ENCODE peak calls at places on chromosomes 12 and 14, in six cellular contexts. One of them, this sample, is unnamed.

GRCh38 chr14:77498984-77499527 is 440 bp upstream of the ISM2 start:
- DNase-seq in tibial nerve: no peak
- DNase-seq in GM10248: peak
- DNase-seq in endothelial cell: peak
- DNase-seq in HFFc6: no peak
- DNase-seq in natural killer cell: no peak
- DNase-seq in this sample: no peak

GRCh38 chr12:29771786-29772185 is 12.0 kb downstream of the TMTC1 start:
- DNase-seq in tibial nerve: no peak
- DNase-seq in GM10248: no peak
- DNase-seq in endothelial cell: no peak
- DNase-seq in HFFc6: no peak
- DNase-seq in natural killer cell: no peak
- DNase-seq in this sample: no peak

GRCh38 chr14:105350450-105351244 is 36.1 kb downstream of the PACS2 start:
- DNase-seq in tibial nerve: no peak
- DNase-seq in GM10248: no peak
- DNase-seq in endothelial cell: no peak
- DNase-seq in HFFc6: no peak
- DNase-seq in natural killer cell: no peak
- DNase-seq in this sample: no peak

GRCh38 chr12:25395227-25395626 is 144.5 kb upstream of the KRAS start:
- DNase-seq in tibial nerve: no peak
- DNase-seq in GM10248: no peak
- DNase-seq in endothelial cell: no peak
- DNase-seq in HFFc6: no peak
- DNase-seq in natural killer cell: no peak
- DNase-seq in this sample: no peak

GRCh38 chr12:92136883-92137582 is 8.6 kb downstream of the BTG1 start:
- DNase-seq in tibial nerve: no peak
- DNase-seq in GM10248: no peak
- DNase-seq in endothelial cell: no peak
- DNase-seq in HFFc6: peak
- DNase-seq in natural killer cell: no peak
- DNase-seq in this sample: no peak

GRCh38 chr12:28851781-28852180 is 297.3 kb upstream of the FAR2 start:
- DNase-seq in tibial nerve: no peak
- DNase-seq in GM10248: no peak
- DNase-seq in endothelial cell: no peak
- DNase-seq in HFFc6: no peak
- DNase-seq in natural killer cell: no peak
- DNase-seq in this sample: no peak

GRCh38 chr14:60160422-60160821 is 4.8 kb downstream of the DHRS7 start:
- DNase-seq in tibial nerve: no peak
- DNase-seq in GM10248: no peak
- DNase-seq in endothelial cell: no peak
- DNase-seq in HFFc6: no peak
- DNase-seq in natural killer cell: no peak
- DNase-seq in this sample: no peak

GRCh38 chr12:113955109-113955970 is 10.8 kb downstream of the RBM19 start:
- DNase-seq in tibial nerve: no peak
- DNase-seq in GM10248: no peak
- DNase-seq in endothelial cell: peak
- DNase-seq in HFFc6: no peak
- DNase-seq in natural killer cell: no peak
- DNase-seq in this sample: peak

GRCh38 chr12:113016796-113017195 is 38.5 kb downstream of the OAS2 start:
- DNase-seq in tibial nerve: no peak
- DNase-seq in GM10248: no peak
- DNase-seq in endothelial cell: no peak
- DNase-seq in HFFc6: no peak
- DNase-seq in natural killer cell: no peak
- DNase-seq in this sample: no peak

GRCh38 chr12:85603556-85603955 is 232.7 kb downstream of the RASSF9 start:
- DNase-seq in tibial nerve: no peak
- DNase-seq in GM10248: no peak
- DNase-seq in endothelial cell: no peak
- DNase-seq in HFFc6: no peak
- DNase-seq in natural killer cell: no peak
- DNase-seq in this sample: no peak

GRCh38 chr12:95582230-95583058 is 31.2 kb upstream of the USP44 start:
- DNase-seq in tibial nerve: no peak
- DNase-seq in GM10248: no peak
- DNase-seq in endothelial cell: no peak
- DNase-seq in HFFc6: peak
- DNase-seq in natural killer cell: no peak
- DNase-seq in this sample: no peak

GRCh38 chr14:79638647-79639266 is 572.5 kb downstream of the DIO2 start:
- DNase-seq in tibial nerve: no peak
- DNase-seq in GM10248: no peak
- DNase-seq in endothelial cell: no peak
- DNase-seq in HFFc6: no peak
- DNase-seq in natural killer cell: no peak
- DNase-seq in this sample: no peak

GRCh38 chr14:88955470-88955869 is 131.0 kb downstream of the TTC8 start:
- DNase-seq in tibial nerve: no peak
- DNase-seq in GM10248: no peak
- DNase-seq in endothelial cell: no peak
- DNase-seq in HFFc6: no peak
- DNase-seq in natural killer cell: no peak
- DNase-seq in this sample: no peak

GRCh38 chr12:111169032-111169431 is 199.9 kb downstream of the PHETA1 start:
- DNase-seq in tibial nerve: no peak
- DNase-seq in GM10248: no peak
- DNase-seq in endothelial cell: no peak
- DNase-seq in HFFc6: no peak
- DNase-seq in natural killer cell: no peak
- DNase-seq in this sample: no peak

GRCh38 chr12:111156304-111156703 is 212.6 kb downstream of the PHETA1 start:
- DNase-seq in tibial nerve: no peak
- DNase-seq in GM10248: no peak
- DNase-seq in endothelial cell: no peak
- DNase-seq in HFFc6: no peak
- DNase-seq in natural killer cell: no peak
- DNase-seq in this sample: no peak

GRCh38 chr12:66065623-66066022 is 64.9 kb downstream of the LLPH start:
- DNase-seq in tibial nerve: no peak
- DNase-seq in GM10248: no peak
- DNase-seq in endothelial cell: no peak
- DNase-seq in HFFc6: no peak
- DNase-seq in natural killer cell: no peak
- DNase-seq in this sample: no peak

GRCh38 chr12:53495903-53496751 is 3.1 kb downstream of the MAP3K12 start:
- DNase-seq in tibial nerve: peak
- DNase-seq in GM10248: no peak
- DNase-seq in endothelial cell: no peak
- DNase-seq in HFFc6: no peak
- DNase-seq in natural killer cell: no peak
- DNase-seq in this sample: no peak

GRCh38 chr12:107955966-107956643 is 173.0 kb upstream of the WSCD2 start:
- DNase-seq in tibial nerve: no peak
- DNase-seq in GM10248: no peak
- DNase-seq in endothelial cell: peak
- DNase-seq in HFFc6: no peak
- DNase-seq in natural killer cell: no peak
- DNase-seq in this sample: peak

GRCh38 chr12:88298014-88298682 is 156.0 kb downstream of the TMTC3 start:
- DNase-seq in tibial nerve: no peak
- DNase-seq in GM10248: no peak
- DNase-seq in endothelial cell: no peak
- DNase-seq in HFFc6: no peak
- DNase-seq in natural killer cell: no peak
- DNase-seq in this sample: no peak

GRCh38 chr14:51554953-51555352 is 96.8 kb upstream of the FRMD6 start:
- DNase-seq in tibial nerve: no peak
- DNase-seq in GM10248: no peak
- DNase-seq in endothelial cell: no peak
- DNase-seq in HFFc6: peak
- DNase-seq in natural killer cell: no peak
- DNase-seq in this sample: no peak

GRCh38 chr14:89469210-89470198 is 52.5 kb upstream of the FOXN3 start:
- DNase-seq in tibial nerve: no peak
- DNase-seq in GM10248: no peak
- DNase-seq in endothelial cell: no peak
- DNase-seq in HFFc6: no peak
- DNase-seq in natural killer cell: no peak
- DNase-seq in this sample: no peak

GRCh38 chr12:94863286-94863685 is 140.2 kb downstream of the NDUFA12 start:
- DNase-seq in tibial nerve: no peak
- DNase-seq in GM10248: no peak
- DNase-seq in endothelial cell: no peak
- DNase-seq in HFFc6: no peak
- DNase-seq in natural killer cell: no peak
- DNase-seq in this sample: no peak

GRCh38 chr14:32087173-32087861 is 10.2 kb downstream of the ARHGAP5 start:
- DNase-seq in tibial nerve: no peak
- DNase-seq in GM10248: no peak
- DNase-seq in endothelial cell: no peak
- DNase-seq in HFFc6: no peak
- DNase-seq in natural killer cell: no peak
- DNase-seq in this sample: no peak

GRCh38 chr12:2319747-2320146 is 267.0 kb downstream of the CACNA1C start:
- DNase-seq in tibial nerve: no peak
- DNase-seq in GM10248: no peak
- DNase-seq in endothelial cell: no peak
- DNase-seq in HFFc6: peak
- DNase-seq in natural killer cell: no peak
- DNase-seq in this sample: no peak

GRCh38 chr12:86143162-86143561 is 113.0 kb downstream of the MGAT4C start:
- DNase-seq in tibial nerve: no peak
- DNase-seq in GM10248: no peak
- DNase-seq in endothelial cell: no peak
- DNase-seq in HFFc6: no peak
- DNase-seq in natural killer cell: no peak
- DNase-seq in this sample: no peak

GRCh38 chr14:52852810-52853521 is 61.6 kb upstream of the GNPNAT1 start:
- DNase-seq in tibial nerve: no peak
- DNase-seq in GM10248: no peak
- DNase-seq in endothelial cell: no peak
- DNase-seq in HFFc6: no peak
- DNase-seq in natural killer cell: no peak
- DNase-seq in this sample: no peak

GRCh38 chr12:132272706-132273105 is 56.7 kb downstream of the GALNT9 start:
- DNase-seq in tibial nerve: no peak
- DNase-seq in GM10248: no peak
- DNase-seq in endothelial cell: no peak
- DNase-seq in HFFc6: no peak
- DNase-seq in natural killer cell: no peak
- DNase-seq in this sample: no peak

GRCh38 chr12:98939350-98939749 is 294.3 kb downstream of the APAF1 start:
- DNase-seq in tibial nerve: no peak
- DNase-seq in GM10248: no peak
- DNase-seq in endothelial cell: peak
- DNase-seq in HFFc6: no peak
- DNase-seq in natural killer cell: no peak
- DNase-seq in this sample: no peak
- TF ChIP-seq CTCF in tibial nerve: no peak
- TF ChIP-seq CTCF in GM10248: peak
- TF ChIP-seq CTCF in endothelial cell: peak
- TF ChIP-seq CTCF in HFFc6: peak
- TF ChIP-seq CTCF in natural killer cell: no peak
- TF ChIP-seq CTCF in this sample: peak

DNA sequence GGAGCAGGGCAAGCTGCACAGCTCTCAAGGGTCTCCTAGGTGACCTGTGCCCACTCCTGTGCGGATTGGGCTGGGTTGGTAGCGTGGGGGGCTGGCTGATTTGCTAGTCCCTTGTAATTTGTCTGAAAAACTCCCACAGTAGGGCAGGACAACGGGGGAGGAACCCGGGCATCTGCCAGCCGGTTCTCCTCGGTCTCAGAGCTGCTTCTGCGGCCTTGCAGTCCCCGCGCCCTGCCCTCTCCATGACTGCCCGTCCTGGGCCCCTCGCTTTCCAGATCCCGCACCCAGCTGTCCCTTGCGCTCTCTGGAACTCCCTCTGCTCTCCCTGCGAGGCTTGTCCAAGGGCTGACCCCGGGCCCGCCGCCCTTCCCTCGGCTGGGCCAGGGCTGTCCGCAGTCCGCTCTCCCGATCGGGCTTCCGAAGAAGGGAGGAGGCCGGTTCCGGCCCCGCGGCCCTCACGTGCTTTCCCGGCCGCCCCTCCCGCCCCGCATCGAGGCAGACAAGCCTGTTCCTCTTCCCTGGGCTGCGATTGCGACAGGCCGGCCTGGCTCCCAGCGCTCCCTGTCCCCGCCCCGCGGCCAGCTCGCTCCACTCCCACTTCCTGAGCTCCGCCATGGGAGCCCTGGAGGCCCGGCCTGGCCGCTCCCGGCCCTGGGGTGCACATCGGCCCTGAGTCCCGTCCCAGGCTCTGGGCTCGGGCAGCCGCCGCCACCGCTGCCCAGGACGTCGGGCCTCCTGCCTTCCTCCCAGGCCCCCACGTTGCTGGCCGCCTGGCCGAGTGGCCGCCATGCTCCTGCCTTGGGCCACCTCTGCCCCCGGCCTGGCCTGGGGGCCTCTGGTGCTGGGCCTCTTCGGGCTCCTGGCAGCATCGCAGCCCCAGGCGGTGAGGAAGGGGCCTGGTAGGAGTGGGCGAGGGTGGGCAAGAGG is at the start of gene LTBR:
- DNase-seq in tibial nerve: peak
- DNase-seq in GM10248: peak
- DNase-seq in endothelial cell: peak
- DNase-seq in HFFc6: peak
- DNase-seq in natural killer cell: no peak
- DNase-seq in this sample: peak
- TF ChIP-seq CTCF in tibial nerve: peak
- TF ChIP-seq CTCF in GM10248: no peak
- TF ChIP-seq CTCF in endothelial cell: no peak
- TF ChIP-seq CTCF in HFFc6: peak
- TF ChIP-seq CTCF in natural killer cell: no peak
- TF ChIP-seq CTCF in this sample: no peak

GRCh38 chr12:80837342-80837978 is 100.3 kb downstream of the LIN7A start:
- DNase-seq in tibial nerve: peak
- DNase-seq in GM10248: no peak
- DNase-seq in endothelial cell: peak
- DNase-seq in HFFc6: peak
- DNase-seq in natural killer cell: no peak
- DNase-seq in this sample: no peak
- TF ChIP-seq CTCF in tibial nerve: peak
- TF ChIP-seq CTCF in GM10248: peak
- TF ChIP-seq CTCF in endothelial cell: peak
- TF ChIP-seq CTCF in HFFc6: peak
- TF ChIP-seq CTCF in natural killer cell: no peak
- TF ChIP-seq CTCF in this sample: peak

DNA sequence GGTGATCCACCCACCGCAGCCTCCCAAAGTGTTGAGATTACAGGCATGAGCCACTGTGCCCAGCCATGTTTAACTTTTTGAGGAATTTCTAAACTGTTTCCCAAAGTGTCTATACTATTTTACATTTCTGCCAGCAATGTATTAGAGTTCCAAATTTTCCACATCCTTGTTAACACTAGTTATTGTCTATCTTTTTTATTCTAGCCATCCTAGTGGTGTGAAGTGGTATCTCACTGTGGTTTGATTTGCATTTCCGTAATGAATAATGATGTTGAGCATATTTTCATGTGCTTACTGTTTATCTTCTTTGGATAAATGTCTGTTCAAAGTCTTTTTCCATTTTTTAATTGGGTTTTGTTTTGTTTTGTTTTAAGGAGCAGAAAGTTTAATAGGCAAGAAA is 14.7 kb downstream of the TXNRD1 start:
- DNase-seq in tibial nerve: no peak
- DNase-seq in GM10248: no peak
- DNase-seq in endothelial cell: no peak
- DNase-seq in HFFc6: no peak
- DNase-seq in natural killer cell: no peak
- DNase-seq in this sample: no peak
- TF ChIP-seq CTCF in tibial nerve: no peak
- TF ChIP-seq CTCF in GM10248: no peak
- TF ChIP-seq CTCF in endothelial cell: peak
- TF ChIP-seq CTCF in HFFc6: peak
- TF ChIP-seq CTCF in natural killer cell: no peak
- TF ChIP-seq CTCF in this sample: peak

This sample was measured in progenitor cell of endocrine pancreas.